ENCODE peak calls at places on chromosome 7, in six cellular contexts. J is cardiac muscle cell, B is tibial artery, X is GM13977, T is fibroblast of lung, W is choroid plexus epithelial cell. O is an unnamed sample.

GRCh38 chr7:47576031-47576908 is 5.6 kb downstream of the TNS3 start:
- DNase-seq in J (no peak), B (peak; percentile 87), X (no peak), T (peak; percentile 73), W (no peak), O (no peak)

GRCh38 chr7:116698396-116698795 is 26.4 kb downstream of the MET start:
- DNase-seq in J (no peak), B (no peak), X (no peak), T (no peak), W (no peak), O (no peak)

GRCh38 chr7:95543312-95543711 is 53.0 kb downstream of the PDK4 start:
- DNase-seq in J (no peak), B (no peak), X (no peak), T (no peak), W (no peak), O (no peak)

GRCh38 chr7:95772771-95773581 is 622 bp downstream of the DYNC1I1 start:
- DNase-seq in J (peak; percentile 32), B (peak; percentile 71), X (no peak), T (peak; percentile 32), W (peak; percentile 41), O (no peak)

GRCh38 chr7:94160719-94161435 is 156.7 kb upstream of the BET1 start:
- DNase-seq in J (no peak), B (no peak), X (peak; percentile 31), T (no peak), W (no peak), O (peak; percentile 56)

GRCh38 chr7:327305-327931 is 37.4 kb downstream of the FOXL3 start:
- DNase-seq in J (no peak), B (no peak), X (no peak), T (no peak), W (no peak), O (no peak)

GRCh38 chr7:87234949-87235348 is 15.4 kb upstream of the TMEM243 start:
- DNase-seq in J (no peak), B (no peak), X (no peak), T (peak; percentile 32), W (peak; percentile 65), O (no peak)

GRCh38 chr7:67553378-67553777 is 556.7 kb downstream of the TYW1 start:
- DNase-seq in J (no peak), B (no peak), X (no peak), T (no peak), W (no peak), O (no peak)

GRCh38 chr7:122864016-122864415 is 22.2 kb downstream of the CADPS2 start:
- DNase-seq in J (no peak), B (no peak), X (no peak), T (no peak), W (peak; percentile 30), O (no peak)

GRCh38 chr7:140229591-140230516 is 53.1 kb upstream of the KDM7A start:
- DNase-seq in J (peak; percentile 35), B (no peak), X (peak; percentile 39), T (no peak), W (no peak), O (peak; percentile 63)

GRCh38 chr7:108406474-108406873 is 49.8 kb downstream of the NRCAM start:
- DNase-seq in J (no peak), B (no peak), X (no peak), T (peak; percentile 62), W (peak; percentile 87), O (no peak)

GRCh38 chr7:74501298-74501697 is 47.6 kb downstream of the GTF2IRD1 start:
- DNase-seq in J (no peak), B (peak; percentile 91), X (no peak), T (peak; percentile 21), W (no peak), O (no peak)

GRCh38 chr7:73999664-74000420 is 28.1 kb upstream of the ELN start:
- DNase-seq in J (no peak), B (peak; percentile 98), X (no peak), T (peak; percentile 96), W (peak; percentile 53), O (no peak)

GRCh38 chr7:37440738-37441404 is 7.8 kb downstream of the ELMO1 start:
- DNase-seq in J (no peak), B (no peak), X (no peak), T (no peak), W (no peak), O (no peak)

GRCh38 chr7:37441405-37441797 is 7.3 kb downstream of the ELMO1 start:
- DNase-seq in J (no peak), B (no peak), X (no peak), T (no peak), W (no peak), O (no peak)

GRCh38 chr7:37445064-37445723 is 3.5 kb downstream of the ELMO1 start:
- DNase-seq in J (no peak), B (no peak), X (no peak), T (no peak), W (no peak), O (no peak)

GRCh38 chr7:37439282-37440021 is 9.2 kb downstream of the ELMO1 start:
- DNase-seq in J (no peak), B (no peak), X (no peak), T (no peak), W (no peak), O (no peak)

GRCh38 chr7:37442268-37442667 is 6.4 kb downstream of the ELMO1 start:
- DNase-seq in J (no peak), B (no peak), X (no peak), T (no peak), W (no peak), O (no peak)
- TF ChIP-seq CTCF in J (no peak), B (no peak), X (no peak), T (no peak), W (no peak), O (no peak)

GRCh38 chr7:40507166-40507565 is 372.4 kb downstream of the SUGCT start:
- DNase-seq in J (no peak), B (no peak), X (peak; percentile 11), T (no peak), W (peak; percentile 21), O (peak; percentile 11)
- TF ChIP-seq CTCF in J (peak; percentile 5), B (no peak), X (peak; percentile 52), T (no peak), W (no peak), O (peak; percentile 22)

GRCh38 chr7:154794147-154794780 is 208.7 kb downstream of the PAXIP1 start:
- DNase-seq in J (peak; percentile 62), B (no peak), X (no peak), T (no peak), W (no peak), O (peak; percentile 45)
- TF ChIP-seq CTCF in J (no peak), B (no peak), X (no peak), T (no peak), W (no peak), O (no peak)

GRCh38 chr7:142959202-142959601 is 3.0 kb downstream of the KEL start:
- DNase-seq in J (no peak), B (no peak), X (no peak), T (no peak), W (no peak), O (no peak)

GRCh38 chr7:142961973-142962913 is at the start of gene KEL:
- DNase-seq in J (no peak), B (no peak), X (no peak), T (no peak), W (no peak), O (no peak)

GRCh38 chr7:142963993-142964392 is 1.8 kb upstream of the KEL start:
- DNase-seq in J (no peak), B (no peak), X (no peak), T (no peak), W (no peak), O (no peak)

GRCh38 chr7:142961595-142961972 is 579 bp downstream of the KEL start:
- DNase-seq in J (no peak), B (no peak), X (no peak), T (no peak), W (no peak), O (no peak)

GRCh38 chr7:142960955-142961512 is 1.1 kb downstream of the KEL start:
- DNase-seq in J (no peak), B (no peak), X (no peak), T (no peak), W (no peak), O (no peak)
- TF ChIP-seq CTCF in J (peak; percentile 7), B (no peak), X (peak; percentile 25), T (no peak), W (no peak), O (no peak)

DNA sequence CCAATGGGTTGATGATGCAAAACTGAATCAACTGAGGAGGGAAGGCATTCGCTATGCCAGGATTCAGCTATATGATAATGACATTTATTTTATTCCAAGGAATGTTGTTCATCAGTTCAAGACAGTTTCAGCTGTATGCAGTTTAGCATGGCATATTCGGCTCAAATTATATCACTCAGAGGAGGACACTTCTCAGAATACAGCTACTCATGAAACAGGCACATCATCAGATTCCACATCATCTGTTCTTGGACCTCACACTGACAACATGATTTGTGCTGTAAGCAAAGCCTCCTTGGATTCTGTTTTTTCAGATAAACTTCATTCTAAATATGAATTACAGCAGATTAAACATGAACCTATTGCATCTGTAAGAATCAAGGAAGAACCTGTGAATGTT is 19.7 kb downstream of the TMEM60 start:
- DNase-seq in J (no peak), B (no peak), X (no peak), T (no peak), W (no peak), O (no peak)
- TF ChIP-seq CTCF in J (no peak), B (no peak), X (no peak), T (no peak), W (no peak), O (no peak)

DNA sequence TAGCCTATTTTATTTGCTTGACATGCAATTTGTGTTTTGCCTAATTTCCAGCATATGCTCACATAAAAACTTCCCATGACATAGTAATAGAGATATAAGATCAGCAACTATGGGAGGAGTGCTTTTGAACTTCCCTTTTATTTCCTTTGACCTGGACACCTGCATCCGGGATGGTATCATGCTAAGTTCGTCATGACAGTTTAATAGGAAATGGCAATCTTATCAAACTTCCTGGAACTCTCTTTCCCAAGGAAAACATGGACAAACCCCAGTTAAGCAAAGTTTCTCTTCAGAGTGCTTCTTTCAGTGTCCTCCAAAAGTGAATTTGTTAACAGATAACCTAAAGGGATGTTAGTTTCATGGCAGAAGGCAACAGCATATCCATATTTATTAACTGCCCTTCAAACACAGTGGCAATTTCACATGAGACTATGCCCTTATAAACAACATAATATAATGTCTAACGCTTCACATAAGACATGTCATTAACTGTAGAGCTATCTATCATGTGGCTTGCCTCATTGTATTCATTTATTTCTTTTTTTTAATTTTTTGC is 474.7 kb upstream of the SEMA3A start:
- DNase-seq in J (no peak), B (no peak), X (no peak), T (no peak), W (no peak), O (no peak)
- TF ChIP-seq CTCF in J (no peak), B (no peak), X (no peak), T (no peak), W (no peak), O (no peak)